ENCODE peak calls at places on chromosomes 3 and 15, in seven cellular contexts. One of them, this sample, is unnamed.
A peak's percentile ranks its signal among the peaks of the same experiment; 100 is the strongest.

GRCh38 chr3:17025594-17026139 is 140.9 kb downstream of the PLCL2 start:
- DNase-seq in NCI-H2171: no peak
- DNase-seq in choroid plexus epithelial cell: no peak
- DNase-seq in B cell: no peak
- DNase-seq in adipocyte: no peak
- DNase-seq in T1000: no peak
- DNase-seq in transverse colon: no peak
- DNase-seq in this sample: no peak

GRCh38 chr3:191301017-191301416 is 28.2 kb upstream of the CCDC50 start:
- DNase-seq in NCI-H2171: no peak
- DNase-seq in choroid plexus epithelial cell: no peak
- DNase-seq in B cell: peak; percentile 71
- DNase-seq in adipocyte: no peak
- DNase-seq in T1000: no peak
- DNase-seq in transverse colon: no peak
- DNase-seq in this sample: no peak

GRCh38 chr3:136802481-136802996 is 16.4 kb upstream of the SLC35G2 start:
- DNase-seq in NCI-H2171: no peak
- DNase-seq in choroid plexus epithelial cell: peak; percentile 45
- DNase-seq in B cell: no peak
- DNase-seq in adipocyte: peak; percentile 22
- DNase-seq in T1000: no peak
- DNase-seq in transverse colon: no peak
- DNase-seq in this sample: no peak

GRCh38 chr3:133479895-133480669 is 80.2 kb downstream of the BFSP2 start:
- DNase-seq in NCI-H2171: no peak
- DNase-seq in choroid plexus epithelial cell: no peak
- DNase-seq in B cell: no peak
- DNase-seq in adipocyte: no peak
- DNase-seq in T1000: no peak
- DNase-seq in transverse colon: no peak
- DNase-seq in this sample: no peak

GRCh38 chr3:150370982-150371381 is 37.1 kb upstream of the TSC22D2 start:
- DNase-seq in NCI-H2171: no peak
- DNase-seq in choroid plexus epithelial cell: peak; percentile 28
- DNase-seq in B cell: no peak
- DNase-seq in adipocyte: peak; percentile 45
- DNase-seq in T1000: no peak
- DNase-seq in transverse colon: no peak
- DNase-seq in this sample: no peak

GRCh38 chr15:94053626-94054025 is 177.7 kb upstream of the MCTP2 start:
- DNase-seq in NCI-H2171: no peak
- DNase-seq in choroid plexus epithelial cell: no peak
- DNase-seq in B cell: no peak
- DNase-seq in adipocyte: no peak
- DNase-seq in T1000: no peak
- DNase-seq in transverse colon: no peak
- DNase-seq in this sample: no peak

GRCh38 chr3:39812537-39812936 is 3.1 kb downstream of the MYRIP start:
- DNase-seq in NCI-H2171: no peak
- DNase-seq in choroid plexus epithelial cell: no peak
- DNase-seq in B cell: no peak
- DNase-seq in adipocyte: peak; percentile 40
- DNase-seq in T1000: no peak
- DNase-seq in transverse colon: peak; percentile 36
- DNase-seq in this sample: no peak

GRCh38 chr3:186598108-186598784 is 14.6 kb upstream of the AHSG start:
- DNase-seq in NCI-H2171: no peak
- DNase-seq in choroid plexus epithelial cell: peak; percentile 50
- DNase-seq in B cell: no peak
- DNase-seq in adipocyte: peak; percentile 31
- DNase-seq in T1000: no peak
- DNase-seq in transverse colon: no peak
- DNase-seq in this sample: no peak

GRCh38 chr15:68186671-68187397 is 18.3 kb downstream of the CALML4 start:
- DNase-seq in NCI-H2171: no peak
- DNase-seq in choroid plexus epithelial cell: peak; percentile 92
- DNase-seq in B cell: no peak
- DNase-seq in adipocyte: peak; percentile 77
- DNase-seq in T1000: no peak
- DNase-seq in transverse colon: no peak
- DNase-seq in this sample: no peak

GRCh38 chr3:160987982-160988964 is 116.9 kb downstream of the B3GALNT1 start:
- DNase-seq in NCI-H2171: no peak
- DNase-seq in choroid plexus epithelial cell: no peak
- DNase-seq in B cell: no peak
- DNase-seq in adipocyte: no peak
- DNase-seq in T1000: no peak
- DNase-seq in transverse colon: no peak
- DNase-seq in this sample: no peak

GRCh38 chr3:193732391-193732790 is 139.4 kb downstream of the OPA1 start:
- DNase-seq in NCI-H2171: no peak
- DNase-seq in choroid plexus epithelial cell: peak; percentile 36
- DNase-seq in B cell: no peak
- DNase-seq in adipocyte: peak; percentile 38
- DNase-seq in T1000: no peak
- DNase-seq in transverse colon: no peak
- DNase-seq in this sample: no peak

GRCh38 chr3:134601539-134602439 is 49.0 kb downstream of the KY start:
- DNase-seq in NCI-H2171: no peak
- DNase-seq in choroid plexus epithelial cell: peak; percentile 87
- DNase-seq in B cell: no peak
- DNase-seq in adipocyte: peak; percentile 61
- DNase-seq in T1000: peak; percentile 39
- DNase-seq in transverse colon: no peak
- DNase-seq in this sample: no peak

GRCh38 chr3:54202651-54203248 is 80.4 kb downstream of the CACNA2D3 start:
- DNase-seq in NCI-H2171: no peak
- DNase-seq in choroid plexus epithelial cell: no peak
- DNase-seq in B cell: no peak
- DNase-seq in adipocyte: no peak
- DNase-seq in T1000: no peak
- DNase-seq in transverse colon: no peak
- DNase-seq in this sample: no peak

GRCh38 chr3:10350324-10350985 is 29.5 kb upstream of the SEC13 start:
- DNase-seq in NCI-H2171: no peak
- DNase-seq in choroid plexus epithelial cell: no peak
- DNase-seq in B cell: no peak
- DNase-seq in adipocyte: no peak
- DNase-seq in T1000: no peak
- DNase-seq in transverse colon: no peak
- DNase-seq in this sample: no peak

GRCh38 chr3:37287776-37288175 is 113.4 kb upstream of the LRRFIP2 start:
- DNase-seq in NCI-H2171: no peak
- DNase-seq in choroid plexus epithelial cell: peak; percentile 37
- DNase-seq in B cell: no peak
- DNase-seq in adipocyte: no peak
- DNase-seq in T1000: no peak
- DNase-seq in transverse colon: no peak
- DNase-seq in this sample: no peak

GRCh38 chr3:122795674-122795969 is 753 bp downstream of the SLC49A4 start:
- DNase-seq in NCI-H2171: no peak
- DNase-seq in choroid plexus epithelial cell: peak; percentile 16
- DNase-seq in B cell: no peak
- DNase-seq in adipocyte: no peak
- DNase-seq in T1000: no peak
- DNase-seq in transverse colon: no peak
- DNase-seq in this sample: no peak

GRCh38 chr3:10198761-10199688 is 34.3 kb downstream of the IRAK2 start:
- DNase-seq in NCI-H2171: no peak
- DNase-seq in choroid plexus epithelial cell: peak; percentile 79
- DNase-seq in B cell: peak; percentile 89
- DNase-seq in adipocyte: peak; percentile 37
- DNase-seq in T1000: no peak
- DNase-seq in transverse colon: peak; percentile 72
- DNase-seq in this sample: peak; percentile 37

GRCh38 chr3:10981031-10981430 is 11.5 kb upstream of the SLC6A1 start:
- DNase-seq in NCI-H2171: no peak
- DNase-seq in choroid plexus epithelial cell: no peak
- DNase-seq in B cell: no peak
- DNase-seq in adipocyte: no peak
- DNase-seq in T1000: no peak
- DNase-seq in transverse colon: no peak
- DNase-seq in this sample: no peak

GRCh38 chr3:43866529-43867353 is 176.0 kb downstream of the ABHD5 start:
- DNase-seq in NCI-H2171: no peak
- DNase-seq in choroid plexus epithelial cell: peak; percentile 91
- DNase-seq in B cell: no peak
- DNase-seq in adipocyte: peak; percentile 78
- DNase-seq in T1000: peak; percentile 92
- DNase-seq in transverse colon: no peak
- DNase-seq in this sample: peak; percentile 24

GRCh38 chr15:77580991-77581682 is 51.6 kb downstream of the LINGO1 start:
- DNase-seq in NCI-H2171: peak; percentile 67
- DNase-seq in choroid plexus epithelial cell: no peak
- DNase-seq in B cell: no peak
- DNase-seq in adipocyte: no peak
- DNase-seq in T1000: no peak
- DNase-seq in transverse colon: no peak
- DNase-seq in this sample: no peak

GRCh38 chr3:184716652-184717607 is 5.1 kb upstream of the MAGEF1 start:
- DNase-seq in NCI-H2171: no peak
- DNase-seq in choroid plexus epithelial cell: peak; percentile 63
- DNase-seq in B cell: no peak
- DNase-seq in adipocyte: peak; percentile 79
- DNase-seq in T1000: no peak
- DNase-seq in transverse colon: no peak
- DNase-seq in this sample: peak; percentile 30

GRCh38 chr3:117238805-117239204 is 529.2 kb downstream of the TUSC7 start:
- DNase-seq in NCI-H2171: no peak
- DNase-seq in choroid plexus epithelial cell: no peak
- DNase-seq in B cell: no peak
- DNase-seq in adipocyte: no peak
- DNase-seq in T1000: no peak
- DNase-seq in transverse colon: no peak
- DNase-seq in this sample: no peak

GRCh38 chr15:56040081-56041035 is 46.9 kb upstream of the NEDD4 start:
- DNase-seq in NCI-H2171: peak; percentile 79
- DNase-seq in choroid plexus epithelial cell: peak; percentile 97
- DNase-seq in B cell: no peak
- DNase-seq in adipocyte: peak; percentile 96
- DNase-seq in T1000: peak; percentile 42
- DNase-seq in transverse colon: peak; percentile 48
- DNase-seq in this sample: peak; percentile 76

GRCh38 chr3:137906985-137907649 is 102.8 kb upstream of the CLDN18 start:
- DNase-seq in NCI-H2171: no peak
- DNase-seq in choroid plexus epithelial cell: no peak
- DNase-seq in B cell: no peak
- DNase-seq in adipocyte: no peak
- DNase-seq in T1000: no peak
- DNase-seq in transverse colon: no peak
- DNase-seq in this sample: no peak

GRCh38 chr15:70023769-70024491 is 73.8 kb downstream of the TLE3 start:
- DNase-seq in NCI-H2171: no peak
- DNase-seq in choroid plexus epithelial cell: peak; percentile 89
- DNase-seq in B cell: no peak
- DNase-seq in adipocyte: peak; percentile 49
- DNase-seq in T1000: no peak
- DNase-seq in transverse colon: peak; percentile 25
- DNase-seq in this sample: peak; percentile 51

GRCh38 chr3:129503387-129504010 is 24.9 kb upstream of the RHO start:
- DNase-seq in NCI-H2171: peak; percentile 88
- DNase-seq in choroid plexus epithelial cell: no peak
- DNase-seq in B cell: no peak
- DNase-seq in adipocyte: no peak
- DNase-seq in T1000: no peak
- DNase-seq in transverse colon: no peak
- DNase-seq in this sample: no peak

GRCh38 chr3:113079532-113079931 is 88.7 kb downstream of the GTPBP8 start:
- DNase-seq in NCI-H2171: no peak
- DNase-seq in choroid plexus epithelial cell: no peak
- DNase-seq in B cell: no peak
- DNase-seq in adipocyte: no peak
- DNase-seq in T1000: no peak
- DNase-seq in transverse colon: no peak
- DNase-seq in this sample: no peak

GRCh38 chr15:96703087-96703486 is 372.6 kb downstream of the NR2F2 start:
- DNase-seq in NCI-H2171: no peak
- DNase-seq in choroid plexus epithelial cell: no peak
- DNase-seq in B cell: no peak
- DNase-seq in adipocyte: no peak
- DNase-seq in T1000: no peak
- DNase-seq in transverse colon: no peak
- DNase-seq in this sample: no peak

GRCh38 chr15:23075927-23076326 is 36.6 kb upstream of the TUBGCP5 start:
- DNase-seq in NCI-H2171: no peak
- DNase-seq in choroid plexus epithelial cell: no peak
- DNase-seq in B cell: no peak
- DNase-seq in adipocyte: no peak
- DNase-seq in T1000: no peak
- DNase-seq in transverse colon: no peak
- DNase-seq in this sample: no peak

This sample was measured in lung.